ENCODE peak calls at places on chromosomes 13 and 19, in five cellular contexts. L, T, S, U and C are unnamed samples.

GRCh38 chr13:102686024-102686423 is 8.8 kb downstream of the METTL21C start:
- DNase-seq in T (no peak), L (no peak), S (peak; percentile 29), U (no peak), C (no peak)

GRCh38 chr13:41765813-41766212 is 195.1 kb downstream of the VWA8 start:
- DNase-seq in U (no peak), T (no peak), S (no peak), L (no peak), C (no peak)

GRCh38 chr19:29665215-29665825 is at the start of gene PLEKHF1:
- DNase-seq in L (peak; percentile 59), S (peak; percentile 96), T (peak; percentile 94), U (peak; percentile 96), C (peak; percentile 94)

GRCh38 chr13:110382830-110383229 is 75.7 kb downstream of the COL4A2 start:
- DNase-seq in L (no peak), T (no peak), U (no peak), S (no peak), C (no peak)

GRCh38 chr13:109782823-109783411 is 3.5 kb downstream of the IRS2 start:
- DNase-seq in U (no peak), T (no peak), L (no peak), S (peak; percentile 55), C (no peak)

GRCh38 chr19:40621966-40622772 is 21.0 kb downstream of the LTBP4 start:
- DNase-seq in L (no peak), S (no peak), U (no peak), T (no peak), C (no peak)

GRCh38 chr13:80755925-80756324 is 415.0 kb upstream of the SPRY2 start:
- DNase-seq in T (no peak), S (no peak), L (no peak), U (no peak), C (no peak)

GRCh38 chr19:54526972-54527371 is 24.3 kb downstream of the LAIR2 start:
- DNase-seq in S (no peak), T (no peak), U (no peak), L (no peak), C (no peak)

GRCh38 chr19:8074501-8074900 is 21.9 kb downstream of the CCL25 start:
- DNase-seq in T (no peak), S (no peak), L (no peak), U (peak; percentile 32), C (no peak)

GRCh38 chr19:49555600-49556411 is 24.6 kb downstream of the NOSIP start:
- DNase-seq in U (peak; percentile 98), T (peak; percentile 32), S (no peak), L (no peak), C (peak; percentile 87)

GRCh38 chr13:91710733-91711132 is 312.3 kb downstream of the GPC5 start:
- DNase-seq in L (no peak), S (no peak), T (no peak), U (no peak), C (no peak)

GRCh38 chr19:1513492-1514294 is 874 bp upstream of the ADAMTSL5 start:
- DNase-seq in L (peak; percentile 53), T (peak; percentile 42), S (no peak), U (peak; percentile 83), C (peak; percentile 69)

GRCh38 chr19:16244091-16244490 is 46.4 kb downstream of the AP1M1 start:
- DNase-seq in S (no peak), U (no peak), T (no peak), L (peak; percentile 80), C (no peak)

GRCh38 chr13:42219051-42219450 is 52.9 kb upstream of the AKAP11 start:
- DNase-seq in L (no peak), T (no peak), U (no peak), S (no peak), C (no peak)

GRCh38 chr19:43950834-43951626 is at the start of gene ZNF221:
- DNase-seq in U (peak; percentile 96), L (peak; percentile 99), S (peak; percentile 95), T (peak; percentile 87), C (peak; percentile 86)

DNA sequence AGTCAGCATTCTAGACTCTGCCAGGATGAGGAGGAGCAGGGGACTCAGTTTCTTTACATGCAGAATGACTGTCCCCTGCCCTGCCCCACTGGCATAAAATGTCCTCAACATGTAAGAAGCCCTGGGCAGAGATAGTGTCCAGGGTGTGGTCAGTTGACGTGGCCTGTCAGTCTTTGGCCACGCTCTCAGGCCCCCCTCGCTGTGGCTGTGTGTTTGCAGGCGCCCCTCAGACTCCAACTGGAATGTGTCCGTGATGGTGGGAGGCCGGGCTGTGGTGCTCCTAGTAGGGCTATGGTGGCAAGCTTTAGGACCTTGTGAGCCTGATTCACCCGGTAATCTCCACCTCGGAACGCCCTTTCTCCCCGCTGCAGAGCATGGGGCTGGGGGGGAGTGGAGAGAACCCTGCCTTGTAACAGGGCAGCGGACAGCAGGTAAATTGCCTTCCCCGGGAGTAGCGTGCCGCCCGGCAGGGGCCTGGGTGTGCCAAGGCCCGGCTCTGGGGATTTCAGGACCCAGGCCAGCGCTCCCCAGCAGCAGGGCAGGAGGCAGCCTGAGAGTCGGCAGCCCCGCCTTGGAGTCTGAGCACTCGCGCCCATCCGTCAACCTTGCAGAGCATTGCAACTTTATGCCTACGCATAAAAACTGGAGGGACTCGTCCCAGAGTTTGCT is 62.3 kb downstream of the CHST8 start:
- DNase-seq in L (peak; percentile 18), U (peak; percentile 95), S (no peak), T (no peak), C (peak; percentile 13)
- H3K4me3 ChIP-seq in L (no peak overlapping the region), U (no peak overlapping the region), S (no peak overlapping the region), T (no peak overlapping the region), C (no peak overlapping the region)

GRCh38 chr19:14310055-14310454 is 71.2 kb upstream of the ADGRE5 start:
- DNase-seq in T (no peak), U (no peak), S (no peak), L (no peak), C (no peak)

GRCh38 chr19:14317157-14317556 is 64.1 kb upstream of the ADGRE5 start:
- DNase-seq in L (no peak), T (no peak), U (no peak), S (no peak), C (no peak)

GRCh38 chr19:14318873-14319272 is 62.4 kb upstream of the ADGRE5 start:
- DNase-seq in T (no peak), L (no peak), S (no peak), U (peak; percentile 81), C (no peak)

GRCh38 chr19:14320253-14320652 is 61.0 kb upstream of the ADGRE5 start:
- DNase-seq in L (no peak), U (no peak), T (no peak), S (no peak), C (no peak)

DNA sequence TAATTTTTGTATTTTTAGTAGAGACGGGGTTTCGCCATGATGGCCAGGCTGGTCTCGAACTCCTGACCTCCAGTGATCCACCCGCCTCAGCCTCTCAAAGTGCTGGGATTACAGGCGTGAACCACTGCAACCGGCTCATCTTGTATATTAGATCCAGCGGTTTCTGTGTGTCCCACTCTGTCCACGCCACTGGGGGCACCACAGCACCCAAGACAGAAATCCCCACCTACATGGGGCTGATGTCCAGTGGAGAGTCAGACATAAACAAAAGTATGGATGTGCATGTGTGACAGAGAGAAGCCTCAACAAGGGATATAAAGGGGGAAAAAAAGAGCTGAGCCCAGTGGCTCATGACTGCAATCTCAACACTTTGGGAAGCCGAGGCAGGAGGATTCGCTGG is 65.8 kb upstream of the ADGRE5 start:
- DNase-seq in S (no peak), L (no peak), U (no peak), T (no peak), C (no peak)
- TF ChIP-seq CTCF in S (no peak), L (no peak), U (peak; percentile 46), T (no peak), C (no peak)

GRCh38 chr19:10672529-10673150 is 18.5 kb downstream of the ILF3 start:
- DNase-seq in T (no peak), L (no peak), U (no peak), S (no peak), C (no peak)

GRCh38 chr19:10667867-10668266 is 13.7 kb downstream of the ILF3 start:
- DNase-seq in S (no peak), T (no peak), L (no peak), U (no peak), C (no peak)

GRCh38 chr19:10669246-10669645 is 15.1 kb downstream of the ILF3 start:
- DNase-seq in L (no peak), T (no peak), U (no peak), S (no peak), C (no peak)

GRCh38 chr19:10670187-10670586 is 16.0 kb downstream of the ILF3 start:
- DNase-seq in S (no peak), L (no peak), U (no peak), T (no peak), C (no peak)

GRCh38 chr19:10670876-10671804 is 17.0 kb downstream of the ILF3 start:
- DNase-seq in L (no peak), T (no peak), U (no peak), S (no peak), C (no peak)
- H3K4me1 ChIP-seq in L (peaks cover 10% of the 10 kb centered on the region), T (peaks cover 51% of the 10 kb centered on the region), U (no peaks in the 10 kb centered on the region), S (peaks cover 26% of the 10 kb centered on the region), C (peaks cover 5% of the 10 kb centered on the region)

GRCh38 chr19:51719251-51719901 is 4.4 kb downstream of the HAS1 start:
- DNase-seq in L (no peak), T (no peak), S (no peak), U (peak; percentile 70), C (no peak)
- H3K4me3 ChIP-seq in L (no peak overlapping the region), T (peak overlapping the region; percentile 50), S (peak overlapping the region; percentile 32), U (peak overlapping the region; percentile 74), C (no peak overlapping the region)

DNA sequence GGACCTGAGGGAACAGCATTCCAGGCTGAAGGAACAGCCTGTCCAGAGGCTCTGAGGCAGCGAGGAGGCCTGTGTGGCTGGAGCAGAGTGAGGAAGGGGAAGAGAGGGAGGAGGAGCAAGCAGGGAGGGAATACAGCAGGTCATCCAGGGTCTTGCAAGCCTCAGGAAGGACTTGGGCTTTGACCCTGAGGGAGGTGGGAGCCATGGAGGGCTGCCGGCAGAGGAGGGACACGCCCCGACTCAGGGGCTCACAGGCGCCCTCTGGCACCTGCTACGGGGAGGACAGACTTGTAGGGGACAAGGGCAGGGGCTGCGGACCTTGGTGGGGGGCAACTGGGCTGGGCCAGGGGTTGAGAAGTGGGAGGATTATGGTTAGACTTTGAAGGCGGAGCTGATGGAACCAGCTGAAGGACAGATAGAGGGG is 4.7 kb downstream of the TINCR start:
- DNase-seq in U (peak; percentile 78), T (no peak), S (no peak), L (no peak), C (no peak)
- TF ChIP-seq CTCF in U (peak; percentile 66), T (no peak), S (no peak), L (no peak), C (no peak)

GRCh38 chr19:18486746-18487145 is 35.1 kb downstream of the ELL start:
- DNase-seq in U (no peak), T (no peak), L (no peak), S (no peak), C (no peak)
- H3K4me1 ChIP-seq in U (no peaks in the 10 kb centered on the region), T (peaks cover 76% of the 10 kb centered on the region), L (peaks cover 31% of the 10 kb centered on the region), S (peaks cover 61% of the 10 kb centered on the region), C (peaks cover 39% of the 10 kb centered on the region)